ENCODE peak calls at places on chromosomes 2 and 18, in eight cellular contexts. E, R, G, M, H, A, Z and N are unnamed samples.

GRCh38 chr18:13614701-13615288 is 111.6 kb downstream of the FAM210A start:
- DNase-seq in R (no peak), G (peak; percentile 62), Z (no peak), A (no peak), E (no peak), M (no peak), H (no peak), N (peak; percentile 58)

GRCh38 chr2:67752964-67753363 is 309.8 kb downstream of the C1D start:
- DNase-seq in G (no peak), A (no peak), Z (no peak), R (peak; percentile 89), M (no peak), E (no peak), H (no peak), N (no peak)

GRCh38 chr2:182110326-182110725 is 124.7 kb downstream of the PPP1R1C start:
- DNase-seq in H (peak; percentile 4), G (no peak), Z (no peak), E (no peak), R (no peak), M (no peak), A (no peak), N (no peak)

GRCh38 chr2:111161971-111162370 is 41.3 kb downstream of the BCL2L11 start:
- DNase-seq in E (peak; percentile 72), R (no peak), Z (no peak), G (peak; percentile 89), A (no peak), H (no peak), M (no peak), N (no peak)

GRCh38 chr2:29242621-29243375 is 127.6 kb downstream of the CLIP4 start:
- DNase-seq in H (no peak), Z (no peak), M (no peak), A (no peak), E (no peak), G (no peak), R (no peak), N (no peak)

GRCh38 chr2:142875010-142875409 is 2.5 kb upstream of the KYNU start:
- DNase-seq in G (no peak), A (no peak), R (no peak), M (no peak), E (no peak), Z (no peak), H (no peak), N (no peak)

GRCh38 chr2:64592994-64593655 is 60.6 kb downstream of the SERTAD2 start:
- DNase-seq in E (no peak), G (peak; percentile 71), Z (no peak), M (no peak), H (no peak), A (no peak), R (no peak), N (no peak)

GRCh38 chr2:173935305-173935704 is 29.9 kb downstream of the SP3 start:
- DNase-seq in Z (no peak), M (no peak), R (no peak), E (no peak), G (no peak), H (no peak), A (no peak), N (no peak)

GRCh38 chr2:39778775-39779751 is at the start of gene THUMPD2:
- DNase-seq in G (peak; percentile 87), H (peak; percentile 95), M (peak; percentile 80), E (peak; percentile 61), Z (peak; percentile 84), A (peak; percentile 65), R (peak; percentile 51), N (peak; percentile 95)

GRCh38 chr18:62500966-62501591 is 21.7 kb upstream of the ZCCHC2 start:
- DNase-seq in H (no peak), R (no peak), M (no peak), E (no peak), Z (no peak), A (no peak), G (no peak), N (no peak)

GRCh38 chr2:140876015-140876414 is 1254.8 kb downstream of the LRP1B start:
- DNase-seq in M (no peak), H (no peak), A (no peak), R (no peak), E (no peak), Z (no peak), G (no peak), N (no peak)

GRCh38 chr18:26458526-26459232 is 89.7 kb downstream of the KCTD1 start:
- DNase-seq in A (no peak), E (peak; percentile 18), G (no peak), R (peak; percentile 78), M (no peak), H (no peak), Z (no peak), N (no peak)

DNA sequence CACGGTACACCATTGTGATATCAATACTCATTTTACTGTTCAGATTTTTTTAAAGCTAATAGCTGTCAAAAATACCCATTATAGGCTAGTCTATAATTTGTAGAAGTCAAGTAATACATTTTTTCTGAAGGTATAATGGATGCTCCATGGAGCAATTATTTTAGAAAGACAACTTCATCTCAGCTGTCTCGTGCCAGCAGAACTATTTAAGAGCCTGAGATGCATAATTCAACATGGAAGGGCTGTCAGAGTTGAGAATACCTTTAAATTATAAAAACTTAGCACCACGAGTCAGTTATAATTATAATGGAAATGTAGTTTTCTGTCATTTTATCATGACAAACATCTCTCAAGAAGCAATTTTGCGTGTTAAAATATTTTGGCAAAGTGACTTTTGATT is 1641.6 kb upstream of the ACVR2A start:
- DNase-seq in Z (no peak), R (no peak), G (no peak), A (no peak), E (no peak), M (no peak), H (no peak), N (no peak)
- TF ChIP-seq CTCF in Z (no peak), R (no peak), G (no peak), A (no peak), E (no peak), M (no peak), H (no peak), N (no peak)

GRCh38 chr2:144479138-144479537 is 40.8 kb downstream of the ZEB2 start:
- DNase-seq in G (no peak), A (no peak), Z (peak; percentile 57), H (peak; percentile 77), R (peak; percentile 88), M (no peak), E (no peak), N (no peak)
- H3K4me1 ChIP-seq in G (peaks cover 20% of the 10 kb centered on the region), A (peaks cover 20% of the 10 kb centered on the region), Z (peaks cover 53% of the 10 kb centered on the region), H (peaks cover 52% of the 10 kb centered on the region), R (peaks cover 29% of the 10 kb centered on the region), M (peaks cover 43% of the 10 kb centered on the region), E (no peaks in the 10 kb centered on the region), N (peaks cover 20% of the 10 kb centered on the region)

GRCh38 chr2:96821113-96821512 is 5.0 kb downstream of the CNNM3 start:
- DNase-seq in Z (no peak), M (no peak), G (no peak), R (no peak), A (no peak), E (no peak), H (no peak), N (no peak)

GRCh38 chr2:96822786-96823185 is 6.7 kb downstream of the CNNM3 start:
- DNase-seq in A (no peak), Z (no peak), H (no peak), M (no peak), R (no peak), E (no peak), G (no peak), N (no peak)

GRCh38 chr2:96817882-96818281 is 1.8 kb downstream of the CNNM3 start:
- DNase-seq in E (no peak), Z (no peak), M (no peak), R (no peak), G (no peak), H (no peak), A (no peak), N (no peak)

GRCh38 chr2:96819101-96819875 is 3.2 kb downstream of the CNNM3 start:
- DNase-seq in Z (peak; percentile 49), M (peak; percentile 68), E (no peak), G (no peak), R (no peak), H (no peak), A (no peak), N (peak; percentile 76)

DNA sequence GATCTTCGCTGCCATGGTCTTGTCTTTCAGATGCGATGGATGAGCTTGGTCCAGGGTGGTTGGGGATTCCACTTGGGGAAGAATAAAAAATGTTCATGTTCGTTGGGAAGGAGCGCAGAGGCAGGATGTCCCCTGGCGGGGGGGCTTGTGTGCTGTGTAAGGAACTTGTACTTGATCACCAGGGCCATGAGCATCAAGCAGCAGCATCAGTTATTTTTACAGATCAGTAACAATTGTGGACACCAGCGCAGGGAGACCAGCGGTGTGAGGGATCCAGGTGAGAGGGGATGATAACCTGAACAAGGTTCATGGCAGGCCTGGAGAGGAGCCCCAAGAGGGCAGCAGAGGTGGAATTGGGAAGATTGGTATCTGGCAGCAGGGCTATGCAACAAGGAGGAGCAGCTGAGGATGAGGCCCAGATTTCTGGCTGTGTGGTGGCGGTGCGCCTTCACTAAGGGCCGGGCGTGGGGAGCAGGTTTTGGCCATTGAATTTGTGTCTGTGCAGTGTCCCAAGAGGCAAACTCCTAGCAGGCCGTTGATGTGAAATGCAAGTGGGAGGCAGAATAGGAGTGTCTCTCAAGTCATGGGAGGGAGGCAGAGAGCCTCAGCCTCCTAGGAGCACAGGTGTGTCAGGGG is 3.9 kb downstream of the CNNM3 start:
- DNase-seq in E (no peak), M (no peak), R (no peak), A (no peak), Z (no peak), G (peak; percentile 49), H (no peak), N (no peak)
- TF ChIP-seq CTCF in E (no peak), M (no peak), R (no peak), A (no peak), Z (no peak), G (no peak), H (peak; percentile 14), N (no peak)

GRCh38 chr2:217977840-217978535 is 24.8 kb downstream of the TNS1 start:
- DNase-seq in G (no peak), A (no peak), Z (no peak), E (no peak), M (no peak), R (no peak), H (no peak), N (no peak)

GRCh38 chr2:217976301-217976700 is 26.5 kb downstream of the TNS1 start:
- DNase-seq in M (no peak), R (no peak), H (no peak), A (no peak), G (no peak), E (no peak), Z (no peak), N (no peak)

GRCh38 chr2:217974389-217975005 is 28.3 kb downstream of the TNS1 start:
- DNase-seq in G (no peak), E (no peak), Z (no peak), M (no peak), A (no peak), R (no peak), H (no peak), N (no peak)

GRCh38 chr2:217973008-217973787 is 29.6 kb downstream of the TNS1 start:
- DNase-seq in E (no peak), H (no peak), R (no peak), M (no peak), Z (no peak), G (no peak), A (no peak), N (no peak)

DNA sequence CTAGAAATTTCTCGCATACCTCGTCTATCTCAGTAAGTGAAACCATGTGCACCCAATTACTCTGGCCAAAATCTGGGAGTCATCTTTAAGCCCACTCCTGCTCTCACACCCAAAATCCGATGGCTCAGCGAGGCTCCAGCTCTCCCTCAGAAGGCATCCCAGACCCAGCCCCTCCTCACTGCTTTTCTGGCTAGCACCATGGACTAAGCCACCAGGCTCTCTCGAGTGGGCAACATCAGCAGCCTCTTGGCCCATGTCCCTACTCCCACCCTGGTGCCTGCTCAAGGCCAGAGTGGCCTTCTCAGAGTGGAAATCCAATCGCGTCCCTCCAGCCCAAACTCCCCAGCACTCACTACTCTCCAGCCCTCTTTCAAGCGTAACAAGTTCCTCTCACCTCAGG is 27.2 kb downstream of the TNS1 start:
- DNase-seq in G (no peak), M (no peak), R (no peak), A (no peak), H (no peak), Z (no peak), E (no peak), N (no peak)
- H3K4me1 ChIP-seq in G (peaks cover 38% of the 10 kb centered on the region), M (peaks cover 51% of the 10 kb centered on the region), R (peaks cover 15% of the 10 kb centered on the region), A (no peaks in the 10 kb centered on the region), H (peaks cover 15% of the 10 kb centered on the region), Z (peaks cover 4% of the 10 kb centered on the region), E (peaks cover 10% of the 10 kb centered on the region), N (peaks cover 42% of the 10 kb centered on the region)